ENCODE peak calls at places on chromosomes 11 and 22, in four cellular contexts. S is H1, W is HepG2, F is GM12878. K is an unnamed sample.

GRCh38 chr11:60785806-60786361 is 751 bp downstream of the MS4A10 start:
- DNase-seq in S (no peak), W (no peak), F (no peak), K (no peak)

GRCh38 chr22:46994265-46994664 is 231.8 kb downstream of the TBC1D22A start:
- DNase-seq in S (no peak), W (no peak), F (no peak), K (no peak)

GRCh38 chr11:126570489-126570888 is 215.0 kb downstream of the ST3GAL4 start:
- DNase-seq in S (no peak), W (no peak), F (no peak), K (no peak)

GRCh38 chr22:50641696-50642607 is 14.0 kb upstream of the ARSA start:
- DNase-seq in S (peak), W (peak), F (no peak), K (peak)

GRCh38 chr11:61080986-61081590 is 21.2 kb upstream of the CD5 start:
- DNase-seq in S (no peak), W (no peak), F (no peak), K (no peak)

GRCh38 chr11:35792148-35792845 is 129.7 kb downstream of the TRIM44 start:
- DNase-seq in S (no peak), W (no peak), F (no peak), K (no peak)

GRCh38 chr11:76654310-76654851 is 16.2 kb downstream of the LRRC32 start:
- DNase-seq in S (no peak), W (no peak), F (no peak), K (no peak)

GRCh38 chr11:129999407-129999806 is 3.2 kb downstream of the PRDM10 start:
- DNase-seq in S (no peak), W (peak), F (no peak), K (no peak)

GRCh38 chr11:119957951-119958350 is 180.0 kb downstream of the TRIM29 start:
- DNase-seq in S (no peak), W (no peak), F (no peak), K (no peak)

GRCh38 chr11:130379276-130379675 is 49.1 kb downstream of the ADAMTS8 start:
- DNase-seq in S (no peak), W (no peak), F (no peak), K (no peak)

GRCh38 chr22:17035246-17035645 is 27.2 kb upstream of the GAB4 start:
- DNase-seq in S (no peak), W (no peak), F (no peak), K (no peak)

GRCh38 chr11:97428247-97428646 is 1038.4 kb downstream of the JRKL start:
- DNase-seq in S (no peak), W (no peak), F (no peak), K (no peak)

GRCh38 chr11:85481862-85482261 is 145.3 kb downstream of the DLG2 start:
- DNase-seq in S (no peak), W (no peak), F (no peak), K (no peak)

GRCh38 chr22:20271114-20271994 is 3.2 kb upstream of the RTN4R start:
- DNase-seq in S (no peak), W (no peak), F (no peak), K (no peak)
- TF ChIP-seq SUZ12 in S (no peak), W (no peak), F (no peak), K (no peak)

DNA sequence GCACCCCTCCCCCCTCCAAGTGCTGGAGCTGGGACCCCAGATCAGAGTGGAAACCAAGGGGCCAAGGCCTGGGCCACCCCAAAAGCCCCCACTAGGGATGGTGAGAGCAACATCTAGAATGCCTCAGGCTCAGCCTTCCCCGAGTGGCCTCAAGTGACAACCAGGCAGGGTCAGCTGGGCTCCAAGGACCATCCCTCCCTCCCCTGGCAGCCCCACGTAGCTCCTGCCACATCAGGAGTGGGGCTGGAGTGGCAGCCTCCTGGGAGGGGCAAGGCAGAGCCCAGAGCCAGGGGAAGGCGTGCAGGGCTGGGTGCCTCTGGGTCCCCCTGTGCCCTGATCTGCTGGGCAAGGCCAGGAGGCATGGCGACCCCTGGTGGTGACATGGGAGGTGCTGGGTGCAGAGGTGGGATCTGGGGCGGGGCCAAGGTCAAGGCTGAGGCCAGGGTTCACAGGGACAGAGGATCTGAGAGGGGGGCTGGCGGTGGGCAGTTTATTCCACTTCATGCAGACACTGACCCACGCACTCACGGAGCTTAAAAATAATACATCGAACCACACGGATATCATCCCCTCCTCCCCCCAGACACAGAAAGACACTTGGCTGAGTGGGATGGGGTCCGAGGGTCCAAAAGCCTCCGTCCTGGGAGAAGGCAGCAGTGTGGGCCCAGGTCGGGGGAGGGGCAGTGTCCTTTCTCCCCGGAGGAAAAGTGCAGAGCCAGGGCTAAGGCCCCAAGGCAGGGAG is 15.8 kb upstream of the EHD1 start:
- DNase-seq in S (peak), W (peak), F (no peak), K (peak)
- H3K4me3 ChIP-seq in S (no peak), W (peak), F (no peak), K (no peak)

GRCh38 chr11:39247570-39248137 is 2211.8 kb downstream of the LRRC4C start:
- DNase-seq in S (no peak), W (no peak), F (no peak), K (no peak)
- TF ChIP-seq YY1 in S (no peak), W (no peak), F (no peak), K (no peak)

GRCh38 chr11:69545976-69546617 is 64.6 kb downstream of the LINC01488 start:
- DNase-seq in S (no peak), W (no peak), F (no peak), K (no peak)
- TF ChIP-seq SUZ12 in S (no peak), W (no peak), F (no peak), K (no peak)

GRCh38 chr11:67320691-67321090 is 17.4 kb downstream of the SSH3 start:
- DNase-seq in S (no peak), W (no peak), F (no peak), K (no peak)
- H3K4me3 ChIP-seq in S (no peak), W (no peak), F (no peak), K (no peak)

GRCh38 chr11:96310236-96310635 is 32.8 kb downstream of the MAML2 start:
- DNase-seq in S (no peak), W (no peak), F (no peak), K (no peak)
- TF ChIP-seq YY1 in S (no peak), W (no peak), F (no peak), K (no peak)

GRCh38 chr11:10605941-10606381 is 37.5 kb upstream of the LYVE1 start:
- DNase-seq in S (no peak), W (peak), F (no peak), K (peak)
- TF ChIP-seq SUZ12 in S (no peak), W (no peak), F (no peak), K (no peak)

GRCh38 chr22:37564111-37564711 is 3.9 kb downstream of the CDC42EP1 start:
- DNase-seq in S (no peak), W (no peak), F (no peak), K (no peak)
- H3K4me3 ChIP-seq in S (no peak), W (peak), F (no peak), K (no peak)

DNA sequence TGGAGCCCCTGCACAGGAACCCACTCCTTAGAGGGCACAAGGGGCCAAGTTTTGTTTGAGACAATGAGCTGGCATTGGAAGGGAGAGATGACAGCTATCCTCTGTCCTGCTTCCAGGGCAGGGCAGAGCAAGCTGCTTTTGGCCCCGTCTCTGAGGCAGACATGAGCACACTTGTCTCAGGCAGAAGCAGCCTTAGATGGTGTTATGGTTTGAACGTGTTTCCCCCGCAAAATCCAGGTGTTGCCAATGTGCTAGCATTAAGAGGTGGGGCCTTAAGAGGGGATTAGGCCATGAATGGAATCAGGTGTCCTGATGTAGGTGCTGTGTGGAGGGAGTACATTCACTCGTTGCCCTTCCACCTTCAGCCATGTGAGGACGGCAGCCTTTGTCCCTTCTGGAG is 2.5 kb downstream of the TP53AIP1 start:
- DNase-seq in S (no peak), W (no peak), F (no peak), K (no peak)
- TF ChIP-seq YY1 in S (no peak), W (no peak), F (no peak), K (no peak)

DNA sequence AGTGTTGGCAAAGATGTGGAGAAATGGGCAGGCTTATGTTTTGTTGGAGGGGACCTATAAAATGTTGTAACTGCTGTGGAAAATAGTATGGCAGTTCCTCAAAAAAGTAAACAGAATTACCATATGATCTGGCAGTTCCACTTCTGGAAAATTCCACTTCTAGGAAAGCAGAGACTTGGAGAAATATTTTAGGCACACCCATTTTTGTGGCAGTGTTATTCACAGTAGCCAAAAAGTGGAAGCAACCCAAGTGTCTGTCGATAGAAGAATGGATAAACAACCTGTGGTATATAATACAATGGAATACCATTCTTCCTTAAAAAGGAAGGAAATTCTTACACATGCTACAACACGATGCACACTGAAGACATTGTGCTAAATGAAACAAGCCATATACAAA is 57.0 kb upstream of the ADORA2A start:
- DNase-seq in S (no peak), W (no peak), F (no peak), K (no peak)
- TF ChIP-seq SUZ12 in S (no peak), W (no peak), F (no peak), K (no peak)